ENCODE peak calls at places on chromosome 21, in five cellular contexts. E, J, A, B and N are unnamed samples.

GRCh38 chr21:29258626-29259335 is 39.9 kb upstream of the BACH1 start:
- DNase-seq in E (peak; percentile 93), J (peak; percentile 58), A (peak; percentile 77), B (no peak), N (no peak)

GRCh38 chr21:36079010-36079649 is 9.3 kb downstream of the CBR1 start:
- DNase-seq in E (no peak), J (no peak), A (no peak), B (no peak), N (no peak)

GRCh38 chr21:24729568-24729967 is 877.7 kb downstream of the MRPL39 start:
- DNase-seq in E (no peak), J (no peak), A (no peak), B (no peak), N (no peak)

GRCh38 chr21:15430577-15430976 is 299.2 kb upstream of the USP25 start:
- DNase-seq in E (no peak), J (no peak), A (no peak), B (no peak), N (no peak)

GRCh38 chr21:37644666-37645065 is 271.6 kb downstream of the KCNJ6 start:
- DNase-seq in E (no peak), J (no peak), A (no peak), B (no peak), N (no peak)

GRCh38 chr21:15947707-15948106 is 217.9 kb downstream of the USP25 start:
- DNase-seq in E (no peak), J (no peak), A (no peak), B (no peak), N (no peak)

GRCh38 chr21:33314096-33314495 is 10.7 kb upstream of the IFNAR1 start:
- DNase-seq in E (no peak), J (peak; percentile 3), A (no peak), B (no peak), N (no peak)

GRCh38 chr21:36628096-36628495 is 70.8 kb upstream of the SIM2 start:
- DNase-seq in E (no peak), J (no peak), A (no peak), B (no peak), N (no peak)

GRCh38 chr21:39037807-39038405 is 145.3 kb downstream of the PSMG1 start:
- DNase-seq in E (no peak), J (no peak), A (no peak), B (peak; percentile 78), N (no peak)

GRCh38 chr21:35854281-35854680 is 206.0 kb downstream of the SETD4 start:
- DNase-seq in E (no peak), J (no peak), A (no peak), B (no peak), N (no peak)

GRCh38 chr21:38533887-38534286 is 35.6 kb upstream of the ERG start:
- DNase-seq in E (no peak), J (no peak), A (no peak), B (no peak), N (no peak)

GRCh38 chr21:16323586-16323985 is 593.8 kb downstream of the USP25 start:
- DNase-seq in E (peak; percentile 46), J (no peak), A (no peak), B (no peak), N (no peak)

GRCh38 chr21:21279193-21279901 is 281.1 kb downstream of the NCAM2 start:
- DNase-seq in E (no peak), J (no peak), A (no peak), B (no peak), N (no peak)

GRCh38 chr21:37273440-37273839 is 6.3 kb upstream of the VPS26C start:
- DNase-seq in E (no peak), J (no peak), A (no peak), B (no peak), N (no peak)

GRCh38 chr21:37208741-37209225 is 58.4 kb downstream of the VPS26C start:
- DNase-seq in E (no peak), J (no peak), A (no peak), B (no peak), N (no peak)

GRCh38 chr21:16569679-16570078 is 839.9 kb downstream of the USP25 start:
- DNase-seq in E (no peak), J (no peak), A (no peak), B (no peak), N (no peak)

GRCh38 chr21:39631842-39632577 is 19.3 kb downstream of the B3GALT5 start:
- DNase-seq in E (no peak), J (no peak), A (no peak), B (no peak), N (no peak)

GRCh38 chr21:14454642-14455009 is 71.7 kb upstream of the HSPA13 start:
- DNase-seq in E (no peak), J (no peak), A (no peak), B (no peak), N (no peak)

GRCh38 chr21:29678616-29679015 is 261.2 kb downstream of the GRIK1 start:
- DNase-seq in E (peak; percentile 5), J (no peak), A (no peak), B (no peak), N (no peak)

GRCh38 chr21:39048064-39048463 is 135.2 kb downstream of the PSMG1 start:
- DNase-seq in E (no peak), J (no peak), A (no peak), B (peak; percentile 78), N (no peak)

GRCh38 chr21:38244885-38245869 is 11.6 kb upstream of the KCNJ15 start:
- DNase-seq in E (peak; percentile 95), J (peak; percentile 69), A (peak; percentile 98), B (no peak), N (no peak)

GRCh38 chr21:26843912-26844257 is 1.3 kb downstream of the ADAMTS1 start:
- DNase-seq in E (peak; percentile 45), J (no peak), A (no peak), B (no peak), N (no peak)

GRCh38 chr21:26842300-26842699 is 2.9 kb downstream of the ADAMTS1 start:
- DNase-seq in E (peak; percentile 67), J (no peak), A (no peak), B (no peak), N (no peak)

GRCh38 chr21:26840206-26840605 is 5.0 kb downstream of the ADAMTS1 start:
- DNase-seq in E (no peak), J (no peak), A (no peak), B (no peak), N (no peak)

GRCh38 chr21:26842976-26843911 is 2.0 kb downstream of the ADAMTS1 start:
- DNase-seq in E (peak; percentile 98), J (peak; percentile 90), A (peak; percentile 87), B (peak; percentile 81), N (peak; percentile 96)

GRCh38 chr21:26840912-26841311 is 4.3 kb downstream of the ADAMTS1 start:
- DNase-seq in E (peak; percentile 95), J (no peak), A (no peak), B (no peak), N (no peak)
- TF ChIP-seq CTCF in E (no peak), J (peak; percentile 12), A (no peak), B (no peak), N (peak; percentile 56)

GRCh38 chr21:34762761-34763160 is 94.0 kb downstream of the CLIC6 start:
- DNase-seq in E (peak; percentile 65), J (no peak), A (peak; percentile 21), B (no peak), N (no peak)
- TF ChIP-seq CTCF in E (peak; percentile 22), J (no peak), A (peak; percentile 10), B (no peak), N (peak; percentile 39)

GRCh38 chr21:42239973-42240372 is 21.0 kb downstream of the ABCG1 start:
- DNase-seq in E (no peak), J (no peak), A (no peak), B (no peak), N (no peak)
- TF ChIP-seq CTCF in E (no peak), J (no peak), A (no peak), B (no peak), N (peak; percentile 21)

GRCh38 chr21:45805321-45805720 is 161.8 kb downstream of the PCBP3 start:
- DNase-seq in E (no peak), J (no peak), A (no peak), B (no peak), N (peak; percentile 77)
- TF ChIP-seq CTCF in E (no peak), J (no peak), A (no peak), B (no peak), N (no peak)

GRCh38 chr21:34517491-34518245 is 5.7 kb upstream of the KCNE1 start:
- DNase-seq in E (no peak), J (no peak), A (no peak), B (no peak), N (no peak)
- TF ChIP-seq CTCF in E (no peak), J (no peak), A (peak; percentile 11), B (no peak), N (peak; percentile 52)

GRCh38 chr21:44456207-44456914 is 1.1 kb downstream of the LRRC3 start:
- DNase-seq in E (no peak), J (no peak), A (no peak), B (no peak), N (peak; percentile 93)
- TF ChIP-seq CTCF in E (no peak), J (no peak), A (no peak), B (no peak), N (peak; percentile 11)

GRCh38 chr21:18951291-18952038 is 547.9 kb upstream of the TMPRSS15 start:
- DNase-seq in E (no peak), J (no peak), A (no peak), B (peak; percentile 50), N (no peak)
- TF ChIP-seq CTCF in E (no peak), J (no peak), A (no peak), B (peak; percentile 34), N (peak; percentile 75)

GRCh38 chr21:46399129-46399528 is 59.6 kb upstream of the DIP2A start:
- DNase-seq in E (no peak), J (no peak), A (no peak), B (no peak), N (peak; percentile 20)
- TF ChIP-seq CTCF in E (no peak), J (no peak), A (no peak), B (no peak), N (no peak)